ENCODE peak calls at places on chromosomes 5 and 9, in five cellular contexts. G is activated T-helper 1 cell treated with Interleukin-2 at 50 U/mL for 16 hours, Z is germinal center, U is WTC11, I is EL. X is an unnamed sample.

GRCh38 chr9:85451680-85452079 is 290.1 kb downstream of the AGTPBP1 start:
- DNase-seq in I (no peak), G (no peak), Z (no peak), U (no peak), X (no peak)

GRCh38 chr5:116626272-116626723 is 51.7 kb upstream of the SEMA6A start:
- DNase-seq in Z (no peak), G (no peak), I (peak; percentile 3), U (no peak), X (peak; percentile 97)

GRCh38 chr9:133114451-133114885 is 6.6 kb downstream of the RALGDS start:
- DNase-seq in U (no peak), I (peak; percentile 79), G (no peak), Z (peak; percentile 77), X (no peak)

GRCh38 chr5:35115920-35116319 is 68.2 kb upstream of the AGXT2 start:
- DNase-seq in G (no peak), I (no peak), U (no peak), Z (no peak), X (no peak)

GRCh38 chr5:139677404-139678282 is 29.5 kb downstream of the CXXC5 start:
- DNase-seq in G (no peak), U (peak; percentile 50), Z (no peak), I (no peak), X (no peak)

GRCh38 chr5:2805080-2805479 is 53.6 kb upstream of the IRX2 start:
- DNase-seq in G (no peak), I (peak; percentile 3), Z (no peak), U (peak; percentile 75), X (no peak)

GRCh38 chr5:137022043-137022442 is 477.1 kb downstream of the SPOCK1 start:
- DNase-seq in I (no peak), U (no peak), Z (no peak), G (no peak), X (no peak)

GRCh38 chr5:170313344-170313743 is 15.8 kb upstream of the LCP2 start:
- DNase-seq in I (no peak), U (no peak), Z (no peak), G (no peak), X (no peak)

GRCh38 chr9:26779072-26779471 is 113.5 kb downstream of the CAAP1 start:
- DNase-seq in Z (no peak), I (peak; percentile 20), G (no peak), U (no peak), X (no peak)

GRCh38 chr9:34646211-34647083 is at the start of gene GALT:
- DNase-seq in I (peak; percentile 89), U (peak; percentile 95), Z (peak; percentile 98), G (peak; percentile 92), X (peak; percentile 97)

GRCh38 chr9:126435626-126436025 is 109.0 kb downstream of the MVB12B start:
- DNase-seq in I (no peak), U (no peak), G (no peak), Z (no peak), X (no peak)

GRCh38 chr5:82396871-82397514 is 118.8 kb upstream of the RPS23 start:
- DNase-seq in G (no peak), U (no peak), I (peak; percentile 97), Z (no peak), X (peak; percentile 61)

GRCh38 chr9:100428871-100429654 is 2.1 kb downstream of the MSANTD3 start:
- DNase-seq in U (no peak), G (no peak), Z (no peak), I (peak; percentile 99), X (no peak)

GRCh38 chr9:128105538-128106175 is 21.9 kb downstream of the PTGES2 start:
- DNase-seq in U (no peak), Z (no peak), G (no peak), I (no peak), X (no peak)

GRCh38 chr9:107471562-107471961 is 18.0 kb downstream of the KLF4 start:
- DNase-seq in I (peak; percentile 58), U (no peak), G (no peak), Z (no peak), X (no peak)

GRCh38 chr9:107732781-107733529 is 243.4 kb upstream of the KLF4 start:
- DNase-seq in Z (no peak), I (peak; percentile 81), G (no peak), U (no peak), X (peak; percentile 70)

GRCh38 chr5:103283120-103283519 is 24.6 kb downstream of the MACIR start:
- DNase-seq in G (no peak), Z (no peak), U (no peak), I (peak; percentile 16), X (no peak)

GRCh38 chr5:179805529-179806249 is 977 bp downstream of the MGAT4B start:
- DNase-seq in G (no peak), I (peak; percentile 60), Z (peak; percentile 65), U (peak; percentile 39), X (no peak)

GRCh38 chr9:6199596-6199995 is 16.0 kb upstream of the IL33 start:
- DNase-seq in G (no peak), U (no peak), I (no peak), Z (no peak), X (no peak)

GRCh38 chr5:167634432-167634831 is 657.0 kb upstream of the WWC1 start:
- DNase-seq in G (no peak), I (peak; percentile 68), Z (no peak), U (no peak), X (no peak)

GRCh38 chr5:60209146-60209840 is 315.8 kb upstream of the PDE4D start:
- DNase-seq in G (no peak), I (no peak), U (no peak), Z (no peak), X (no peak)

GRCh38 chr9:83024501-83025125 is 38.3 kb downstream of the RASEF start:
- DNase-seq in I (no peak), U (no peak), G (no peak), Z (no peak), X (no peak)

GRCh38 chr9:38226491-38226951 is 157.5 kb upstream of the SHB start:
- DNase-seq in Z (no peak), I (peak; percentile 16), G (no peak), U (no peak), X (no peak)

GRCh38 chr9:104948277-104948676 is 20.3 kb upstream of the ABCA1 start:
- DNase-seq in Z (no peak), I (no peak), G (no peak), U (no peak), X (no peak)

GRCh38 chr5:24609694-24610093 is 35.1 kb downstream of the CDH10 start:
- DNase-seq in G (no peak), I (no peak), Z (no peak), U (no peak), X (no peak)

GRCh38 chr5:178467261-178468195 is 122.7 kb downstream of the COL23A1 start:
- DNase-seq in I (peak; percentile 27), G (no peak), U (no peak), Z (no peak), X (peak; percentile 17)

GRCh38 chr9:95409650-95410426 is 92.3 kb upstream of the FANCC start:
- DNase-seq in G (no peak), Z (no peak), I (peak; percentile 75), U (no peak), X (peak; percentile 10)

GRCh38 chr9:97802276-97802675 is 50.8 kb upstream of the FOXE1 start:
- DNase-seq in G (no peak), Z (no peak), U (no peak), I (peak; percentile 96), X (no peak)

GRCh38 chr5:172343741-172344140 is 60.2 kb upstream of the UBTD2 start:
- DNase-seq in I (no peak), Z (no peak), U (no peak), G (no peak), X (no peak)